ENCODE peak calls at places on chromosomes 2 and 18, in seven cellular contexts. H, Q, N, V, M, L and P are unnamed samples.

GRCh38 chr18:26497881-26498280 is 50.5 kb downstream of the KCTD1 start:
- DNase-seq in H (no peak), Q (no peak), N (no peak), V (no peak), M (no peak), L (no peak), P (no peak)

GRCh38 chr2:152557273-152557879 is 159.9 kb downstream of the PRPF40A start:
- DNase-seq in H (no peak), Q (no peak), N (no peak), V (no peak), M (no peak), L (no peak), P (no peak)

GRCh38 chr18:63157293-63158011 is 162.1 kb downstream of the BCL2 start:
- DNase-seq in H (no peak), Q (no peak), N (peak; percentile 84), V (no peak), M (no peak), L (no peak), P (no peak)

GRCh38 chr2:3628800-3629199 is 29.2 kb upstream of the ALLC start:
- DNase-seq in H (no peak), Q (no peak), N (no peak), V (peak; percentile 54), M (peak; percentile 21), L (peak; percentile 26), P (peak; percentile 42)

GRCh38 chr2:37645363-37645762 is 26.1 kb downstream of the CDC42EP3 start:
- DNase-seq in H (no peak), Q (no peak), N (no peak), V (no peak), M (no peak), L (no peak), P (no peak)

GRCh38 chr2:219368690-219369108 is 19.0 kb downstream of the DNPEP start:
- DNase-seq in H (no peak), Q (no peak), N (no peak), V (no peak), M (no peak), L (no peak), P (peak; percentile 80)

GRCh38 chr2:157857881-157858280 is 18.2 kb downstream of the ACVR1 start:
- DNase-seq in H (no peak), Q (no peak), N (no peak), V (no peak), M (no peak), L (no peak), P (no peak)

GRCh38 chr2:47403829-47404228 is 873 bp downstream of the MSH2 start:
- DNase-seq in H (peak; percentile 52), Q (peak; percentile 19), N (no peak), V (peak; percentile 23), M (no peak), L (no peak), P (no peak)

GRCh38 chr2:8086796-8087479 is 594.9 kb upstream of the ID2 start:
- DNase-seq in H (no peak), Q (no peak), N (no peak), V (no peak), M (no peak), L (no peak), P (no peak)

GRCh38 chr2:160111951-160112798 is 49.8 kb upstream of the PLA2R1 start:
- DNase-seq in H (no peak), Q (no peak), N (peak; percentile 55), V (no peak), M (no peak), L (no peak), P (no peak)

GRCh38 chr2:113851640-113852039 is 38.2 kb upstream of the ACTR3 start:
- DNase-seq in H (no peak), Q (no peak), N (no peak), V (no peak), M (no peak), L (no peak), P (no peak)

GRCh38 chr2:12704378-12704777 is 12.4 kb upstream of the TRIB2 start:
- DNase-seq in H (no peak), Q (no peak), N (no peak), V (no peak), M (no peak), L (no peak), P (no peak)

DNA sequence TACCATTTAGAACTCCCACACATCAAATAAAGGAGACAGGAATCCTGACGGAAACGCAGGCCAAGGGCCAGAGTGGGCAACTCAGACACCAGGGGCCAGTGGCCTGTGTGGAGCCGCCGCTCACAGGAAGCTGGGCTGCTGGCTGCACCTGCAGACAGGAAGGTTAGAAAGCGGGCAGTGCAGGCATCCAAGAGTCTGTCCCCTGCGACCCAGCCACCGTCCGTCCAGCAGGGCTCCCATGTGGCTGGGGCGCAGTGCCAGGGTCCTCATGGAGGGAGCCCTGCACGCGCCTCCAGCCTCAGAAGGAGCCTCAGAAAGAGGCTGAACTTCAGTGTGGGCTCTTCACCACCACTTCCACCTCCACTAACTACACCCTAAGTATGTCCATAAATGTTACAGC is 2.5 kb upstream of the ANO7 start:
- DNase-seq in H (no peak), Q (no peak), N (no peak), V (no peak), M (no peak), L (no peak), P (no peak)
- TF ChIP-seq JUND in H (no peak), Q (no peak), N (no peak), V (no peak), M (no peak), L (no peak), P (no peak)

GRCh38 chr2:199692489-199692888 is 158.5 kb downstream of the FTCDNL1 start:
- DNase-seq in H (peak; percentile 11), Q (no peak), N (no peak), V (peak; percentile 30), M (no peak), L (no peak), P (peak; percentile 66)
- TF ChIP-seq JUND in H (no peak), Q (no peak), N (no peak), V (no peak), M (no peak), L (no peak), P (no peak)

GRCh38 chr2:136510244-136510643 is 255.1 kb upstream of the THSD7B start:
- DNase-seq in H (no peak), Q (no peak), N (no peak), V (no peak), M (peak; percentile 63), L (no peak), P (no peak)
- TF ChIP-seq JUND in H (no peak), Q (no peak), N (no peak), V (no peak), M (no peak), L (no peak), P (no peak)

GRCh38 chr2:128644745-128645256 is 326.1 kb upstream of the HS6ST1 start:
- DNase-seq in H (no peak), Q (no peak), N (no peak), V (no peak), M (no peak), L (no peak), P (no peak)
- TF ChIP-seq JUND in H (no peak), Q (no peak), N (no peak), V (no peak), M (no peak), L (no peak), P (no peak)

GRCh38 chr18:59549797-59550516 is 147.3 kb downstream of the CCBE1 start:
- DNase-seq in H (peak; percentile 52), Q (no peak), N (no peak), V (no peak), M (no peak), L (no peak), P (peak; percentile 2)
- TF ChIP-seq JUND in H (no peak), Q (no peak), N (no peak), V (no peak), M (no peak), L (no peak), P (no peak)

GRCh38 chr18:36758001-36758400 is 70.8 kb downstream of the TPGS2 start:
- DNase-seq in H (no peak), Q (no peak), N (no peak), V (no peak), M (no peak), L (no peak), P (no peak)
- TF ChIP-seq JUND in H (no peak), Q (no peak), N (no peak), V (no peak), M (no peak), L (no peak), P (no peak)

DNA sequence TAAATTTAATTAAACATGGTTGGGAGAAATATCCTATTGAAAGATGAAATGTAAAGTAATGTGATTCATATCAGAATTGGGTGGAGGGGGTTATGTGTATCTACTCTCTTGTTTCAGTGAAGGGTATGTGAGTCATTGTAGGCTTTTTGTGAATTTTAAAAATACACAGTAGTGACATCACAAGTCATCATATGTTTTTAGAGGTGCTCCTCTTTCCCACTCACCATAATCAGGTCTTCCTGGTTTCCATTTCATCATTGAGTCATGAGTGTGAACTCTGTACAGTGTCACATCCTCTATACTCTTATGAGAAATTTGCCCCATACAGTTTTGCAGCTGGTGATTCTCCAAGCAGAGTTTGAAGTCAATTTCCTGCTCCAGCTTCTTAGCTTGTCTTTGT is 18.8 kb downstream of the FSIP2 start:
- DNase-seq in H (no peak), Q (no peak), N (no peak), V (no peak), M (no peak), L (no peak), P (no peak)
- TF ChIP-seq JUND in H (no peak), Q (no peak), N (no peak), V (no peak), M (no peak), L (no peak), P (no peak)

GRCh38 chr18:6575908-6576307 is 153.6 kb upstream of the ARHGAP28 start:
- DNase-seq in H (no peak), Q (no peak), N (no peak), V (no peak), M (no peak), L (no peak), P (no peak)

GRCh38 chr18:6566338-6566911 is 151.7 kb upstream of the L3MBTL4 start:
- DNase-seq in H (no peak), Q (no peak), N (no peak), V (no peak), M (no peak), L (no peak), P (no peak)

GRCh38 chr18:6569813-6570212 is 155.1 kb upstream of the L3MBTL4 start:
- DNase-seq in H (no peak), Q (no peak), N (no peak), V (no peak), M (no peak), L (no peak), P (no peak)

GRCh38 chr18:6570581-6571238 is 156.0 kb upstream of the L3MBTL4 start:
- DNase-seq in H (no peak), Q (no peak), N (no peak), V (no peak), M (no peak), L (no peak), P (no peak)

GRCh38 chr18:6571239-6571602 is 156.5 kb upstream of the L3MBTL4 start:
- DNase-seq in H (no peak), Q (no peak), N (no peak), V (no peak), M (no peak), L (no peak), P (no peak)
- TF ChIP-seq JUND in H (no peak), Q (no peak), N (no peak), V (no peak), M (no peak), L (no peak), P (no peak)